ENCODE peak calls at places on chromosomes 11 and 22, in four cellular contexts. G, V, P and I are unnamed samples.

GRCh38 chr11:19995131-19995530 is 165.1 kb downstream of the DBX1 start:
- DNase-seq in G (no peak), V (no peak), P (no peak), I (peak; percentile 26)

GRCh38 chr11:130582994-130583393 is 134.5 kb downstream of the ADAMTS15 start:
- DNase-seq in G (no peak), V (no peak), P (no peak), I (no peak)

GRCh38 chr11:101127699-101128570 is 1.7 kb downstream of the PGR start:
- DNase-seq in G (no peak), V (no peak), P (no peak), I (peak; percentile 34)

GRCh38 chr11:131481317-131481716 is 110.9 kb downstream of the NTM start:
- DNase-seq in G (no peak), V (no peak), P (no peak), I (no peak)

GRCh38 chr11:116703421-116703820 is 69.4 kb downstream of the BUD13 start:
- DNase-seq in G (no peak), V (no peak), P (no peak), I (no peak)

GRCh38 chr11:30015725-30016449 is 943 bp downstream of the KCNA4 start:
- DNase-seq in G (no peak), V (no peak), P (no peak), I (no peak)

GRCh38 chr22:45083659-45084305 is 74.0 kb upstream of the PHF21B start:
- DNase-seq in G (no peak), V (no peak), P (no peak), I (no peak)

GRCh38 chr22:47850644-47851151 is 1088.2 kb downstream of the TBC1D22A start:
- DNase-seq in G (no peak), V (no peak), P (no peak), I (no peak)

GRCh38 chr11:67645521-67646457 is 4.7 kb downstream of the ACY3 start:
- DNase-seq in G (no peak), V (peak; percentile 29), P (no peak), I (no peak)

GRCh38 chr11:122322369-122322768 is 206.4 kb upstream of the BLID start:
- DNase-seq in G (no peak), V (no peak), P (peak; percentile 40), I (no peak)

GRCh38 chr11:32792948-32793475 is 1.4 kb downstream of the CCDC73 start:
- DNase-seq in G (peak; percentile 26), V (peak; percentile 8), P (peak; percentile 44), I (peak; percentile 39)

GRCh38 chr22:40035351-40035750 is 40.6 kb downstream of the FAM83F start:
- DNase-seq in G (no peak), V (no peak), P (no peak), I (no peak)

DNA sequence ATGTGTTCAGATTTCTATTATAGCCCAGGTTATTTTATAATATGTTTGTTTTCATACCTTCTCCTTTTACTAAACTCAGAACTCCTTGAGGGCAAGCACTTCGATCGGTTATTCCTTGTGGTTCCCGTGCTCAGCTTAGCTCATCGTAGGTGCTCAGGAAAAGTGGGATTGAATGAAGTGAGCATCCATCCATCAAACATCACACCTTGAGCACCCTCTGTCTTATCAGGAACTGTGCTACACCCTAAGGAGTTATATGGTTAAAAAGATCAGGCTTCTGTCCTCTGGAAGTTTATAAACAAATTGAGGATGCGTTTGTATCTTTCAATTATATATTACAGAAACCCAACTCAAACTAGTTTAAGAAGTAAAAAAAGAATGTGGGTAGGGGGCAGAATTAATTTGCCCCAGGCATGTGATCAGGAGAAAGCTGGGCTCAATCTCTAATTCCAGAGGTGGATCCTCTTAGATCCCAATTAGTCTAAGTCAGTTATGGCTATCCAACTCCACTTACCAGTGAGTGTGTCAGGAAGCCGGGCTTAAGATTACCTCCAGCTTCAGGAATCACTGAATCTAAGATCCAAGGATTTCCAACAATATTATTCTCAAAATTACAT is 59.9 kb upstream of the RRAS2 start:
- DNase-seq in G (no peak), V (no peak), P (no peak), I (peak; percentile 51)
- TF ChIP-seq SPI1 in G (no peak), V (no peak), P (no peak), I (no peak)

DNA sequence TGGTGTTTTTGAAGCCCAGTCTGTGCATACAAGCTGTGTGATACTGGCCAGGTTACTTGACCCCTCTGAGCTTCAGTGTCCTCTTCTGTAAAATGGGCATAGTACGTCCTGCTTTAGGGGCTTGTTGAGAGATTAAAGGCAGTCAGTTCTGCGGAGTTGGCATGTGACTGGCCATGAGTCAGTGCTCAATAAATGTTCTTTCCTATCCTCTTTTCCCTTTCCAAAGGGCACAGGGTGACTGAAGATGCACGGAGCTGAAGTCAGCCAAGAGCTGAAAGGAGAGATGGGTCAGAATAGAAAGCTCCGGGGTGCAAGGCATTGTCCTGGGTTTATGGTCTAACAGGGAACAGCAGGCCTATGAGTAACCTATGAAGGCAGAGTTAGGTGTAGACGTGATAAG is 48.9 kb downstream of the TP53I11 start:
- DNase-seq in G (no peak), V (no peak), P (no peak), I (no peak)
- TF ChIP-seq SPI1 in G (no peak), V (no peak), P (no peak), I (no peak)

DNA sequence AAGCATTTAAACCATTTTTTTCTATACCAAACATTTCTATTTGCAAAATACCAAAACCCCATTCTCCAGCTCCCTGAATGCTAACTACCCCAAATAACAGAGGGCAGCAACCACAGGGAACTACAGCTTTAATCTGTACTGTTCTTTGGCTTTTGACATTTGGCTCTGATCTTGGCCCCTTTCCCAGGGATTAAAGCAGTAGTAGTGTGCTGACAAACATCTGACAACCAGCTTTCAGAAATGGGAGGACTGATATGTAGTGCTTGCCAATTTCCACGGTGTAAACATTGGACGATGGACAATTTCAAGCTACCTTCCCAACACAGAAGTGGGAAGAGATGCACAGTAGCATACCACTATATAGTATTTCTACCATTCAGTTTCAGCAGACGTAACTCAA is 88.4 kb upstream of the TEAD1 start:
- DNase-seq in G (no peak), V (no peak), P (no peak), I (no peak)
- TF ChIP-seq SPI1 in G (no peak), V (no peak), P (no peak), I (no peak)

DNA sequence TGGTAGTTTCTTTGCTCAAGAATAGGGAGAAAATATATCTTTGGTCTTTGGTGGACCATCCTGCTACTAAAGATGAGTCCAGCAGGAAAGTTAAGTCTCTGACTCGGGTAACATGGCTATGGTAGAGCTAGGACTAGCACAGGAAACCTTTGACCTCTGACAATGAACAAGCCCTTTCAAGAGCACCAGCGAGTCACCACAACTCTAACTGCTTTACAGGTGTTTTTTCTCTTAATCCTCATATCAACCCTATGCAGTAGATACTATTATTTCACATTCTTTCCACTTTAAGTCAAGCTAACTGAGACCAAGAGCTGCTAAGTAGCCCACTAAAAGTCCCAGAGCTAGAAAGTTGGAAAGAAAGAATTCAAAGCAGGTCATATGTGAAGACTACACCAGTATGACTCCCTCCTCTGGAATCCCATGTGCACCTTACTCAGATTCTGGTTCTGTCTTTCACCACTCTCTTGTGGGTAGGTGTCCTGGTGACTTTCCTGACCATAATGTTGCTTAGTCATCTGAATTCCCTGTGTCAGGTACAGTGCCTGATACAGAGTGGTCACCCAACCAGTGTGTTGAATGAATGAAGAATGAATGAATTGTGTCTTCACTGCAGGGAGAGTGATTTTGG is 53.8 kb upstream of the ME3 start:
- DNase-seq in G (no peak), V (no peak), P (no peak), I (no peak)
- TF ChIP-seq SPI1 in G (no peak), V (no peak), P (no peak), I (no peak)

DNA sequence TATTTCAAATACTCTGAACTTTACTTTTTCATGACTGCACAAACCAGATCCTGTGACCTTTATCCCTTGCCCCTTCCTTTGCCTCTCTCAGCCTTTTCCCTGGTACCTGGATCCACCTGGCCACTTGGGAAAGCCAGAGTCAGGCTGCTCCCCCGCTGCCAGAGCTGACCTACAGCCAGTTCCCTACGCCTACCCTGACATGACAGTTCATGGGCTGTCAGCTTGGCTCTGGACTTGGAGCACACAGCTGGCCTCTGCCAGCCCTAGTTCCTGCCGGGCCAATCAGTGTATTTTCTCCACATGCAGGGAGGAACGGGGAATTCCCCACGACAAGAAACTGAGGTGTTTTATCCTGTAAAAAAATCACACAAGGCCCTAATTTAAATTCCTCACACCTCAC is 382.6 kb downstream of the INSC start:
- DNase-seq in G (no peak), V (no peak), P (no peak), I (no peak)
- TF ChIP-seq SPI1 in G (no peak), V (no peak), P (no peak), I (no peak)

GRCh38 chr11:10591741-10592140 is 23.3 kb upstream of the LYVE1 start:
- DNase-seq in G (no peak), V (no peak), P (no peak), I (no peak)

GRCh38 chr11:10590516-10590915 is 22.1 kb upstream of the LYVE1 start:
- DNase-seq in G (no peak), V (no peak), P (no peak), I (no peak)

GRCh38 chr11:10588904-10589303 is 20.4 kb upstream of the LYVE1 start:
- DNase-seq in G (no peak), V (no peak), P (no peak), I (peak; percentile 20)

GRCh38 chr11:10584071-10584501 is 15.6 kb upstream of the LYVE1 start:
- DNase-seq in G (no peak), V (no peak), P (no peak), I (no peak)

GRCh38 chr11:10587995-10588394 is 19.5 kb upstream of the LYVE1 start:
- DNase-seq in G (no peak), V (no peak), P (no peak), I (no peak)
- TF ChIP-seq SPI1 in G (no peak), V (no peak), P (no peak), I (no peak)